ENCODE peak calls at places on chromosome 18, in six cellular contexts. One of them, this sample, is unnamed.

GRCh38 chr18:34928754-34929335 is 112.4 kb upstream of the MAPRE2 start:
- DNase-seq in AG08396: no peak
- DNase-seq in kidney epithelial cell: no peak
- DNase-seq in stimulated activated CD4-positive, alpha-beta T cell treated with anti-CD3 and anti-CD28 coated beads, Interleukin-1b, Interleukin-23, amount 100 ng/mL, for 24 hours: no peak
- DNase-seq in activated CD4-positive, alpha-beta T cell treated with anti-CD3 and anti-CD28 coated beads for 48 hours: no peak
- DNase-seq in ELR: no peak
- DNase-seq in this sample: no peak

GRCh38 chr18:984004-984403 is 79.3 kb downstream of the ADCYAP1 start:
- DNase-seq in stimulated activated CD4-positive, alpha-beta T cell treated with anti-CD3 and anti-CD28 coated beads, Interleukin-1b, Interleukin-23, amount 100 ng/mL, for 24 hours: no peak
- DNase-seq in activated CD4-positive, alpha-beta T cell treated with anti-CD3 and anti-CD28 coated beads for 48 hours: no peak
- DNase-seq in ELR: no peak
- DNase-seq in AG08396: no peak
- DNase-seq in kidney epithelial cell: no peak
- DNase-seq in this sample: no peak

GRCh38 chr18:23053756-23054457 is 81.4 kb upstream of the CABLES1 start:
- DNase-seq in kidney epithelial cell: peak; percentile 48
- DNase-seq in activated CD4-positive, alpha-beta T cell treated with anti-CD3 and anti-CD28 coated beads for 48 hours: no peak
- DNase-seq in AG08396: peak; percentile 70
- DNase-seq in ELR: peak; percentile 42
- DNase-seq in stimulated activated CD4-positive, alpha-beta T cell treated with anti-CD3 and anti-CD28 coated beads, Interleukin-1b, Interleukin-23, amount 100 ng/mL, for 24 hours: no peak
- DNase-seq in this sample: peak; percentile 62

GRCh38 chr18:35417223-35417622 is 40.1 kb upstream of the ZNF396 start:
- DNase-seq in activated CD4-positive, alpha-beta T cell treated with anti-CD3 and anti-CD28 coated beads for 48 hours: no peak
- DNase-seq in ELR: no peak
- DNase-seq in kidney epithelial cell: no peak
- DNase-seq in AG08396: no peak
- DNase-seq in stimulated activated CD4-positive, alpha-beta T cell treated with anti-CD3 and anti-CD28 coated beads, Interleukin-1b, Interleukin-23, amount 100 ng/mL, for 24 hours: no peak
- DNase-seq in this sample: no peak

GRCh38 chr18:63679820-63680606 is 18.3 kb upstream of the SERPINB3 start:
- DNase-seq in kidney epithelial cell: no peak
- DNase-seq in ELR: no peak
- DNase-seq in AG08396: no peak
- DNase-seq in activated CD4-positive, alpha-beta T cell treated with anti-CD3 and anti-CD28 coated beads for 48 hours: no peak
- DNase-seq in stimulated activated CD4-positive, alpha-beta T cell treated with anti-CD3 and anti-CD28 coated beads, Interleukin-1b, Interleukin-23, amount 100 ng/mL, for 24 hours: no peak
- DNase-seq in this sample: peak; percentile 11

GRCh38 chr18:28999711-29000110 is 822.8 kb upstream of the CDH2 start:
- DNase-seq in activated CD4-positive, alpha-beta T cell treated with anti-CD3 and anti-CD28 coated beads for 48 hours: no peak
- DNase-seq in stimulated activated CD4-positive, alpha-beta T cell treated with anti-CD3 and anti-CD28 coated beads, Interleukin-1b, Interleukin-23, amount 100 ng/mL, for 24 hours: no peak
- DNase-seq in AG08396: no peak
- DNase-seq in kidney epithelial cell: no peak
- DNase-seq in ELR: no peak
- DNase-seq in this sample: peak; percentile 28

GRCh38 chr18:23209031-23209430 is 73.7 kb downstream of the CABLES1 start:
- DNase-seq in kidney epithelial cell: no peak
- DNase-seq in stimulated activated CD4-positive, alpha-beta T cell treated with anti-CD3 and anti-CD28 coated beads, Interleukin-1b, Interleukin-23, amount 100 ng/mL, for 24 hours: no peak
- DNase-seq in ELR: no peak
- DNase-seq in AG08396: no peak
- DNase-seq in activated CD4-positive, alpha-beta T cell treated with anti-CD3 and anti-CD28 coated beads for 48 hours: peak; percentile 42
- DNase-seq in this sample: no peak

GRCh38 chr18:23133860-23134779 is 1.2 kb upstream of the CABLES1 start:
- DNase-seq in kidney epithelial cell: no peak
- DNase-seq in ELR: no peak
- DNase-seq in AG08396: no peak
- DNase-seq in stimulated activated CD4-positive, alpha-beta T cell treated with anti-CD3 and anti-CD28 coated beads, Interleukin-1b, Interleukin-23, amount 100 ng/mL, for 24 hours: peak; percentile 11
- DNase-seq in activated CD4-positive, alpha-beta T cell treated with anti-CD3 and anti-CD28 coated beads for 48 hours: peak; percentile 40
- DNase-seq in this sample: no peak

GRCh38 chr18:37343542-37343851 is 222.1 kb downstream of the CELF4 start:
- DNase-seq in ELR: no peak
- DNase-seq in kidney epithelial cell: no peak
- DNase-seq in stimulated activated CD4-positive, alpha-beta T cell treated with anti-CD3 and anti-CD28 coated beads, Interleukin-1b, Interleukin-23, amount 100 ng/mL, for 24 hours: no peak
- DNase-seq in activated CD4-positive, alpha-beta T cell treated with anti-CD3 and anti-CD28 coated beads for 48 hours: no peak
- DNase-seq in AG08396: no peak
- DNase-seq in this sample: no peak

GRCh38 chr18:50560681-50561629 is 1.1 kb downstream of the MAPK4 start:
- DNase-seq in AG08396: no peak
- DNase-seq in kidney epithelial cell: no peak
- DNase-seq in activated CD4-positive, alpha-beta T cell treated with anti-CD3 and anti-CD28 coated beads for 48 hours: no peak
- DNase-seq in stimulated activated CD4-positive, alpha-beta T cell treated with anti-CD3 and anti-CD28 coated beads, Interleukin-1b, Interleukin-23, amount 100 ng/mL, for 24 hours: no peak
- DNase-seq in ELR: no peak
- DNase-seq in this sample: no peak

GRCh38 chr18:47953471-47953931 is 23.0 kb upstream of the SMAD2 start:
- DNase-seq in stimulated activated CD4-positive, alpha-beta T cell treated with anti-CD3 and anti-CD28 coated beads, Interleukin-1b, Interleukin-23, amount 100 ng/mL, for 24 hours: no peak
- DNase-seq in activated CD4-positive, alpha-beta T cell treated with anti-CD3 and anti-CD28 coated beads for 48 hours: peak; percentile 20
- DNase-seq in AG08396: no peak
- DNase-seq in kidney epithelial cell: peak; percentile 79
- DNase-seq in ELR: peak; percentile 54
- DNase-seq in this sample: peak; percentile 87

GRCh38 chr18:74064510-74064909 is 83.1 kb downstream of the FBXO15 start:
- DNase-seq in stimulated activated CD4-positive, alpha-beta T cell treated with anti-CD3 and anti-CD28 coated beads, Interleukin-1b, Interleukin-23, amount 100 ng/mL, for 24 hours: peak; percentile 27
- DNase-seq in AG08396: no peak
- DNase-seq in activated CD4-positive, alpha-beta T cell treated with anti-CD3 and anti-CD28 coated beads for 48 hours: peak; percentile 74
- DNase-seq in kidney epithelial cell: no peak
- DNase-seq in ELR: no peak
- DNase-seq in this sample: no peak

GRCh38 chr18:43780782-43781340 is 503.6 kb upstream of the SYT4 start:
- DNase-seq in kidney epithelial cell: no peak
- DNase-seq in ELR: peak; percentile 51
- DNase-seq in activated CD4-positive, alpha-beta T cell treated with anti-CD3 and anti-CD28 coated beads for 48 hours: no peak
- DNase-seq in stimulated activated CD4-positive, alpha-beta T cell treated with anti-CD3 and anti-CD28 coated beads, Interleukin-1b, Interleukin-23, amount 100 ng/mL, for 24 hours: no peak
- DNase-seq in AG08396: peak; percentile 11
- DNase-seq in this sample: peak; percentile 81

GRCh38 chr18:42174909-42175308 is 219.9 kb downstream of the PIK3C3 start:
- DNase-seq in stimulated activated CD4-positive, alpha-beta T cell treated with anti-CD3 and anti-CD28 coated beads, Interleukin-1b, Interleukin-23, amount 100 ng/mL, for 24 hours: no peak
- DNase-seq in AG08396: no peak
- DNase-seq in kidney epithelial cell: no peak
- DNase-seq in activated CD4-positive, alpha-beta T cell treated with anti-CD3 and anti-CD28 coated beads for 48 hours: no peak
- DNase-seq in ELR: no peak
- DNase-seq in this sample: no peak

GRCh38 chr18:59006461-59007067 is 133.1 kb upstream of the SEC11C start:
- DNase-seq in AG08396: no peak
- DNase-seq in kidney epithelial cell: no peak
- DNase-seq in activated CD4-positive, alpha-beta T cell treated with anti-CD3 and anti-CD28 coated beads for 48 hours: no peak
- DNase-seq in stimulated activated CD4-positive, alpha-beta T cell treated with anti-CD3 and anti-CD28 coated beads, Interleukin-1b, Interleukin-23, amount 100 ng/mL, for 24 hours: no peak
- DNase-seq in ELR: peak; percentile 35
- DNase-seq in this sample: peak; percentile 50

GRCh38 chr18:32389191-32389590 is 81.5 kb downstream of the GAREM1 start:
- DNase-seq in activated CD4-positive, alpha-beta T cell treated with anti-CD3 and anti-CD28 coated beads for 48 hours: no peak
- DNase-seq in ELR: no peak
- DNase-seq in AG08396: no peak
- DNase-seq in kidney epithelial cell: no peak
- DNase-seq in stimulated activated CD4-positive, alpha-beta T cell treated with anti-CD3 and anti-CD28 coated beads, Interleukin-1b, Interleukin-23, amount 100 ng/mL, for 24 hours: no peak
- DNase-seq in this sample: no peak

GRCh38 chr18:46711444-46711863 is 45.4 kb downstream of the ST8SIA5 start:
- DNase-seq in ELR: no peak
- DNase-seq in kidney epithelial cell: no peak
- DNase-seq in stimulated activated CD4-positive, alpha-beta T cell treated with anti-CD3 and anti-CD28 coated beads, Interleukin-1b, Interleukin-23, amount 100 ng/mL, for 24 hours: no peak
- DNase-seq in AG08396: no peak
- DNase-seq in activated CD4-positive, alpha-beta T cell treated with anti-CD3 and anti-CD28 coated beads for 48 hours: no peak
- DNase-seq in this sample: no peak

GRCh38 chr18:50662775-50663383 is 103.0 kb downstream of the MAPK4 start:
- DNase-seq in activated CD4-positive, alpha-beta T cell treated with anti-CD3 and anti-CD28 coated beads for 48 hours: no peak
- DNase-seq in ELR: no peak
- DNase-seq in kidney epithelial cell: no peak
- DNase-seq in stimulated activated CD4-positive, alpha-beta T cell treated with anti-CD3 and anti-CD28 coated beads, Interleukin-1b, Interleukin-23, amount 100 ng/mL, for 24 hours: no peak
- DNase-seq in AG08396: no peak
- DNase-seq in this sample: no peak

GRCh38 chr18:25805323-25805722 is 285.1 kb downstream of the SS18 start:
- DNase-seq in ELR: peak; percentile 44
- DNase-seq in stimulated activated CD4-positive, alpha-beta T cell treated with anti-CD3 and anti-CD28 coated beads, Interleukin-1b, Interleukin-23, amount 100 ng/mL, for 24 hours: no peak
- DNase-seq in activated CD4-positive, alpha-beta T cell treated with anti-CD3 and anti-CD28 coated beads for 48 hours: no peak
- DNase-seq in AG08396: peak; percentile 44
- DNase-seq in kidney epithelial cell: no peak
- DNase-seq in this sample: peak; percentile 99

GRCh38 chr18:50038448-50038847 is 156.5 kb downstream of the MYO5B start:
- DNase-seq in activated CD4-positive, alpha-beta T cell treated with anti-CD3 and anti-CD28 coated beads for 48 hours: peak; percentile 4
- DNase-seq in stimulated activated CD4-positive, alpha-beta T cell treated with anti-CD3 and anti-CD28 coated beads, Interleukin-1b, Interleukin-23, amount 100 ng/mL, for 24 hours: no peak
- DNase-seq in ELR: peak; percentile 28
- DNase-seq in kidney epithelial cell: no peak
- DNase-seq in AG08396: no peak
- DNase-seq in this sample: no peak

GRCh38 chr18:52903858-52904257 is 563.9 kb downstream of the DCC start:
- DNase-seq in AG08396: no peak
- DNase-seq in activated CD4-positive, alpha-beta T cell treated with anti-CD3 and anti-CD28 coated beads for 48 hours: peak; percentile 30
- DNase-seq in stimulated activated CD4-positive, alpha-beta T cell treated with anti-CD3 and anti-CD28 coated beads, Interleukin-1b, Interleukin-23, amount 100 ng/mL, for 24 hours: no peak
- DNase-seq in ELR: no peak
- DNase-seq in kidney epithelial cell: no peak
- DNase-seq in this sample: peak; percentile 3

GRCh38 chr18:48197819-48198218 is 211.4 kb downstream of the ZBTB7C start:
- DNase-seq in ELR: peak; percentile 13
- DNase-seq in kidney epithelial cell: no peak
- DNase-seq in stimulated activated CD4-positive, alpha-beta T cell treated with anti-CD3 and anti-CD28 coated beads, Interleukin-1b, Interleukin-23, amount 100 ng/mL, for 24 hours: no peak
- DNase-seq in activated CD4-positive, alpha-beta T cell treated with anti-CD3 and anti-CD28 coated beads for 48 hours: no peak
- DNase-seq in AG08396: no peak
- DNase-seq in this sample: peak; percentile 7

GRCh38 chr18:26405190-26405781 is 143.1 kb downstream of the KCTD1 start:
- DNase-seq in activated CD4-positive, alpha-beta T cell treated with anti-CD3 and anti-CD28 coated beads for 48 hours: peak; percentile 9
- DNase-seq in ELR: peak; percentile 48
- DNase-seq in AG08396: peak; percentile 73
- DNase-seq in stimulated activated CD4-positive, alpha-beta T cell treated with anti-CD3 and anti-CD28 coated beads, Interleukin-1b, Interleukin-23, amount 100 ng/mL, for 24 hours: no peak
- DNase-seq in kidney epithelial cell: no peak
- DNase-seq in this sample: peak; percentile 42

GRCh38 chr18:46009158-46009866 is 42.2 kb upstream of the EPG5 start:
- DNase-seq in activated CD4-positive, alpha-beta T cell treated with anti-CD3 and anti-CD28 coated beads for 48 hours: no peak
- DNase-seq in stimulated activated CD4-positive, alpha-beta T cell treated with anti-CD3 and anti-CD28 coated beads, Interleukin-1b, Interleukin-23, amount 100 ng/mL, for 24 hours: no peak
- DNase-seq in AG08396: no peak
- DNase-seq in ELR: no peak
- DNase-seq in kidney epithelial cell: no peak
- DNase-seq in this sample: no peak

GRCh38 chr18:48942554-48943261 is 8.1 kb downstream of the SMAD7 start:
- DNase-seq in ELR: peak; percentile 99
- DNase-seq in AG08396: peak; percentile 82
- DNase-seq in kidney epithelial cell: peak; percentile 99
- DNase-seq in stimulated activated CD4-positive, alpha-beta T cell treated with anti-CD3 and anti-CD28 coated beads, Interleukin-1b, Interleukin-23, amount 100 ng/mL, for 24 hours: no peak
- DNase-seq in activated CD4-positive, alpha-beta T cell treated with anti-CD3 and anti-CD28 coated beads for 48 hours: no peak
- DNase-seq in this sample: peak; percentile 93

GRCh38 chr18:23438608-23439366 is 14.3 kb upstream of the RIOK3 start:
- DNase-seq in kidney epithelial cell: no peak
- DNase-seq in stimulated activated CD4-positive, alpha-beta T cell treated with anti-CD3 and anti-CD28 coated beads, Interleukin-1b, Interleukin-23, amount 100 ng/mL, for 24 hours: no peak
- DNase-seq in AG08396: no peak
- DNase-seq in ELR: no peak
- DNase-seq in activated CD4-positive, alpha-beta T cell treated with anti-CD3 and anti-CD28 coated beads for 48 hours: no peak
- DNase-seq in this sample: no peak

GRCh38 chr18:3297025-3297984 is 35.4 kb downstream of the MYL12B start:
- DNase-seq in ELR: peak; percentile 82
- DNase-seq in activated CD4-positive, alpha-beta T cell treated with anti-CD3 and anti-CD28 coated beads for 48 hours: peak; percentile 97
- DNase-seq in stimulated activated CD4-positive, alpha-beta T cell treated with anti-CD3 and anti-CD28 coated beads, Interleukin-1b, Interleukin-23, amount 100 ng/mL, for 24 hours: peak; percentile 89
- DNase-seq in kidney epithelial cell: peak; percentile 88
- DNase-seq in AG08396: peak; percentile 35
- DNase-seq in this sample: peak; percentile 95

GRCh38 chr18:55228707-55229106 is 269.4 kb upstream of the CCDC68 start:
- DNase-seq in ELR: no peak
- DNase-seq in AG08396: no peak
- DNase-seq in activated CD4-positive, alpha-beta T cell treated with anti-CD3 and anti-CD28 coated beads for 48 hours: no peak
- DNase-seq in kidney epithelial cell: no peak
- DNase-seq in stimulated activated CD4-positive, alpha-beta T cell treated with anti-CD3 and anti-CD28 coated beads, Interleukin-1b, Interleukin-23, amount 100 ng/mL, for 24 hours: no peak
- DNase-seq in this sample: no peak

GRCh38 chr18:10687161-10687925 is 161.5 kb downstream of the NAPG start:
- DNase-seq in activated CD4-positive, alpha-beta T cell treated with anti-CD3 and anti-CD28 coated beads for 48 hours: no peak
- DNase-seq in AG08396: no peak
- DNase-seq in ELR: peak; percentile 1
- DNase-seq in kidney epithelial cell: no peak
- DNase-seq in stimulated activated CD4-positive, alpha-beta T cell treated with anti-CD3 and anti-CD28 coated beads, Interleukin-1b, Interleukin-23, amount 100 ng/mL, for 24 hours: no peak
- DNase-seq in this sample: no peak

GRCh38 chr18:23330423-23330822 is 122.7 kb upstream of the RIOK3 start:
- DNase-seq in AG08396: no peak
- DNase-seq in stimulated activated CD4-positive, alpha-beta T cell treated with anti-CD3 and anti-CD28 coated beads, Interleukin-1b, Interleukin-23, amount 100 ng/mL, for 24 hours: no peak
- DNase-seq in ELR: no peak
- DNase-seq in activated CD4-positive, alpha-beta T cell treated with anti-CD3 and anti-CD28 coated beads for 48 hours: no peak
- DNase-seq in kidney epithelial cell: no peak
- DNase-seq in this sample: no peak

GRCh38 chr18:39205565-39205964 is 1640.0 kb upstream of the CELF4 start:
- DNase-seq in AG08396: no peak
- DNase-seq in ELR: no peak
- DNase-seq in stimulated activated CD4-positive, alpha-beta T cell treated with anti-CD3 and anti-CD28 coated beads, Interleukin-1b, Interleukin-23, amount 100 ng/mL, for 24 hours: no peak
- DNase-seq in kidney epithelial cell: no peak
- DNase-seq in activated CD4-positive, alpha-beta T cell treated with anti-CD3 and anti-CD28 coated beads for 48 hours: no peak
- DNase-seq in this sample: peak; percentile 13

GRCh38 chr18:75208055-75208835 is 694 bp downstream of the PTGR3 start:
- DNase-seq in AG08396: peak; percentile 65
- DNase-seq in activated CD4-positive, alpha-beta T cell treated with anti-CD3 and anti-CD28 coated beads for 48 hours: peak; percentile 62
- DNase-seq in ELR: peak; percentile 67
- DNase-seq in kidney epithelial cell: no peak
- DNase-seq in stimulated activated CD4-positive, alpha-beta T cell treated with anti-CD3 and anti-CD28 coated beads, Interleukin-1b, Interleukin-23, amount 100 ng/mL, for 24 hours: no peak
- DNase-seq in this sample: peak; percentile 52

GRCh38 chr18:25058520-25058919 is 293.4 kb downstream of the ZNF521 start:
- DNase-seq in AG08396: no peak
- DNase-seq in ELR: no peak
- DNase-seq in kidney epithelial cell: no peak
- DNase-seq in activated CD4-positive, alpha-beta T cell treated with anti-CD3 and anti-CD28 coated beads for 48 hours: no peak
- DNase-seq in stimulated activated CD4-positive, alpha-beta T cell treated with anti-CD3 and anti-CD28 coated beads, Interleukin-1b, Interleukin-23, amount 100 ng/mL, for 24 hours: no peak
- DNase-seq in this sample: no peak

GRCh38 chr18:6370410-6370809 is 44.3 kb downstream of the L3MBTL4 start:
- DNase-seq in ELR: no peak
- DNase-seq in kidney epithelial cell: no peak
- DNase-seq in AG08396: no peak
- DNase-seq in activated CD4-positive, alpha-beta T cell treated with anti-CD3 and anti-CD28 coated beads for 48 hours: no peak
- DNase-seq in stimulated activated CD4-positive, alpha-beta T cell treated with anti-CD3 and anti-CD28 coated beads, Interleukin-1b, Interleukin-23, amount 100 ng/mL, for 24 hours: no peak
- DNase-seq in this sample: no peak

GRCh38 chr18:72427721-72428120 is 116.4 kb downstream of the CBLN2 start:
- DNase-seq in stimulated activated CD4-positive, alpha-beta T cell treated with anti-CD3 and anti-CD28 coated beads, Interleukin-1b, Interleukin-23, amount 100 ng/mL, for 24 hours: no peak
- DNase-seq in activated CD4-positive, alpha-beta T cell treated with anti-CD3 and anti-CD28 coated beads for 48 hours: no peak
- DNase-seq in ELR: no peak
- DNase-seq in kidney epithelial cell: no peak
- DNase-seq in AG08396: no peak
- DNase-seq in this sample: peak; percentile 2

GRCh38 chr18:63096327-63096874 is 223.2 kb downstream of the BCL2 start:
- DNase-seq in activated CD4-positive, alpha-beta T cell treated with anti-CD3 and anti-CD28 coated beads for 48 hours: no peak
- DNase-seq in kidney epithelial cell: no peak
- DNase-seq in ELR: no peak
- DNase-seq in stimulated activated CD4-positive, alpha-beta T cell treated with anti-CD3 and anti-CD28 coated beads, Interleukin-1b, Interleukin-23, amount 100 ng/mL, for 24 hours: no peak
- DNase-seq in AG08396: no peak
- DNase-seq in this sample: no peak

GRCh38 chr18:55406374-55407045 is 181.5 kb downstream of the TCF4 start:
- DNase-seq in ELR: no peak
- DNase-seq in stimulated activated CD4-positive, alpha-beta T cell treated with anti-CD3 and anti-CD28 coated beads, Interleukin-1b, Interleukin-23, amount 100 ng/mL, for 24 hours: no peak
- DNase-seq in kidney epithelial cell: no peak
- DNase-seq in activated CD4-positive, alpha-beta T cell treated with anti-CD3 and anti-CD28 coated beads for 48 hours: no peak
- DNase-seq in AG08396: no peak
- DNase-seq in this sample: no peak

GRCh38 chr18:64966667-64967066 is 784.1 kb upstream of the CDH7 start:
- DNase-seq in stimulated activated CD4-positive, alpha-beta T cell treated with anti-CD3 and anti-CD28 coated beads, Interleukin-1b, Interleukin-23, amount 100 ng/mL, for 24 hours: no peak
- DNase-seq in kidney epithelial cell: no peak
- DNase-seq in AG08396: no peak
- DNase-seq in ELR: no peak
- DNase-seq in activated CD4-positive, alpha-beta T cell treated with anti-CD3 and anti-CD28 coated beads for 48 hours: no peak
- DNase-seq in this sample: no peak